ENCODE peak calls at places on chromosomes 3 and 15, in eight cellular contexts. M, Y, B, O, F, Z, X and R are unnamed samples.

GRCh38 chr15:42911058-42911592 is 9.5 kb downstream of the TTBK2 start:
- DNase-seq in M (no peak), Y (no peak), B (no peak), O (no peak), F (no peak), Z (no peak), X (no peak), R (no peak)

GRCh38 chr3:171660126-171660661 is 150.1 kb downstream of the PLD1 start:
- DNase-seq in M (no peak), Y (no peak), B (no peak), O (no peak), F (no peak), Z (no peak), X (no peak), R (no peak)

GRCh38 chr3:142723665-142723967 is 218 bp upstream of the TRPC1 start:
- DNase-seq in M (no peak), Y (no peak), B (no peak), O (no peak), F (no peak), Z (no peak), X (no peak), R (no peak)

GRCh38 chr15:89654847-89655805 is at the start of gene KIF7:
- DNase-seq in M (peak), Y (no peak), B (no peak), O (no peak), F (peak), Z (no peak), X (no peak), R (no peak)

GRCh38 chr15:59399465-59400102 is 26.9 kb upstream of the MYO1E start:
- DNase-seq in M (no peak), Y (no peak), B (no peak), O (no peak), F (no peak), Z (no peak), X (no peak), R (peak)

GRCh38 chr15:86009727-86010126 is 69.9 kb upstream of the AGBL1 start:
- DNase-seq in M (no peak), Y (no peak), B (no peak), O (no peak), F (no peak), Z (no peak), X (no peak), R (no peak)

GRCh38 chr15:74024687-74025086 is 30.2 kb downstream of the PML start:
- DNase-seq in M (no peak), Y (no peak), B (no peak), O (no peak), F (no peak), Z (no peak), X (no peak), R (no peak)

GRCh38 chr15:53102483-53102882 is 312.3 kb upstream of the ONECUT1 start:
- DNase-seq in M (no peak), Y (no peak), B (no peak), O (no peak), F (no peak), Z (no peak), X (no peak), R (no peak)

GRCh38 chr15:40845511-40846284 is 1.9 kb downstream of the SPINT1 start:
- DNase-seq in M (peak), Y (no peak), B (no peak), O (no peak), F (peak), Z (peak), X (no peak), R (no peak)